ENCODE peak calls at places on chromosome 16, in four cellular contexts. F is GM23248, L is SK-N-SH, A is HCT116. J is an unnamed sample. For H3K4me1 and H3K9me3, the result is how much of the 10 kb centered on the place peaks cover.

GRCh38 chr16:27564226-27564625 is 14.3 kb downstream of the KATNIP start:
- DNase-seq in L (peak), A (no peak), F (no peak), J (no peak)

GRCh38 chr16:20883554-20884239 is 16.5 kb downstream of the DCUN1D3 start:
- DNase-seq in F (no peak), L (no peak), A (no peak), J (no peak)

GRCh38 chr16:53974484-53975115 is 270.6 kb downstream of the FTO start:
- DNase-seq in A (no peak), F (peak), L (no peak), J (no peak)

GRCh38 chr16:20938426-20938825 is 37.9 kb downstream of the LYRM1 start:
- DNase-seq in L (no peak), A (no peak), F (peak), J (no peak)

GRCh38 chr16:74607967-74608356 is 1.0 kb upstream of the GLG1 start:
- DNase-seq in L (no peak), F (peak), A (no peak), J (no peak)

GRCh38 chr16:84726670-84727467 is 27.1 kb downstream of the USP10 start:
- DNase-seq in L (no peak), A (no peak), F (no peak), J (no peak)

GRCh38 chr16:29009050-29009837 is 24.4 kb downstream of the LAT start:
- DNase-seq in A (no peak), F (no peak), L (no peak), J (no peak)

GRCh38 chr16:3520861-3521260 is 20.1 kb downstream of the CLUAP1 start:
- DNase-seq in A (no peak), L (no peak), F (no peak), J (no peak)

GRCh38 chr16:25298165-25298872 is 40.7 kb upstream of the ZKSCAN2 start:
- DNase-seq in L (peak), F (no peak), A (no peak), J (no peak)

DNA sequence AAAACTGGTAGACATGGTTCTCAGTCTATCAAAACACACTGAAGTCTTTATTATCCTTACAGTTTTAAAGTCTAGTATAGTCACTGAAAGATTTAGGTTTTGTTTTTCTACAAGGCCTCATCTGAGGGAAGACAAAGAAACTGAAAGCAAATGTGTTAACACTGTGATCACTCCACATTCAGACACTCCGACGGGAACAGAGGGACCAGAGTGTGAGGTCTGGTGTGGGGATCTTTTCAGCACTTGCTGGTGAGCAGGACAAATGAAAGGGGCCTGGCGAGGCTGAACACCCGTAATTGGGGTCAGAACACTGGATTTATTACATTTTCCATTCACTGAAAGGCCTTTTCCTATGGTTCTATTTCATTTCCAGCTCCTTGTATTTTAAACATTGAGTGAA is 910.6 kb downstream of the CDH11 start:
- DNase-seq in F (no peak), A (no peak), L (no peak), J (no peak)
- H3K4me1 ChIP-seq in F (under half), A (under half), L (under half), J (under half)

GRCh38 chr16:58516768-58517107 is 1.4 kb downstream of the SETD6 start:
- DNase-seq in F (no peak), A (no peak), L (no peak), J (no peak)
- H3K4me3 ChIP-seq in F (no peak), A (peak), L (no peak), J (peak)

GRCh38 chr16:836221-836620 is 35.7 kb upstream of the GNG13 start:
- DNase-seq in F (no peak), A (no peak), L (no peak), J (no peak)
- H3K9me3 ChIP-seq in F (under half), A (under half), L (under half), J (under half)

GRCh38 chr16:2033057-2033911 is 6.6 kb downstream of the NHERF2 start:
- DNase-seq in L (peak), F (peak), A (no peak), J (no peak)
- H3K4me1 ChIP-seq in L (under half), F (under half), A (under half), J (under half)

GRCh38 chr16:58336332-58337089 is 41.7 kb upstream of the PRSS54 start:
- DNase-seq in F (peak), L (peak), A (peak), J (peak)
- H3K4me3 ChIP-seq in F (peak), L (peak), A (peak), J (no peak)

J was measured in CD8-positive, alpha-beta memory T cell.